ENCODE peak calls at places on chromosomes 5 and 9, in five cellular contexts. B is stimulated activated naive CD4-positive, alpha-beta T cell; G is stimulated activated CD4-positive, alpha-beta T cell treated with anti-CD3 and anti-CD28 coated beads, Interleukin-2, amount 100 ng/mL, for 48 hours; Q is astrocyte of the cerebellum; A is iris pigment epithelial cell. S is an unnamed sample.
A peak's percentile ranks its signal among the peaks of the same experiment; 100 is the strongest.

GRCh38 chr9:106878943-106879916 is 16.3 kb downstream of the ZNF462 start:
- DNase-seq in G (no peak), Q (peak; percentile 88), B (no peak), A (peak; percentile 93), S (no peak)

GRCh38 chr5:131639148-131639547 is 4.1 kb upstream of the RAPGEF6 start:
- DNase-seq in B (no peak), A (no peak), G (no peak), Q (no peak), S (no peak)

GRCh38 chr5:37825334-37825915 is 14.4 kb downstream of the GDNF start:
- DNase-seq in A (no peak), Q (no peak), G (no peak), B (no peak), S (no peak)

GRCh38 chr9:81394816-81395215 is 294.5 kb downstream of the TLE1 start:
- DNase-seq in G (no peak), Q (no peak), B (no peak), A (no peak), S (no peak)

GRCh38 chr5:115947260-115947659 is 15.0 kb upstream of the LVRN start:
- DNase-seq in Q (no peak), B (no peak), A (peak; percentile 65), G (no peak), S (no peak)

GRCh38 chr5:125326114-125326513 is 579.7 kb upstream of the ZNF608 start:
- DNase-seq in A (peak; percentile 89), G (no peak), Q (peak; percentile 60), B (no peak), S (no peak)

GRCh38 chr5:147509710-147510651 is at the start of gene DPYSL3:
- DNase-seq in A (peak; percentile 75), B (no peak), G (no peak), Q (no peak), S (peak; percentile 55)

GRCh38 chr9:113564804-113565237 is 101.3 kb downstream of the RGS3 start:
- DNase-seq in G (no peak), A (peak; percentile 73), Q (no peak), B (no peak), S (no peak)

GRCh38 chr9:115058175-115058574 is 59.8 kb downstream of the TNC start:
- DNase-seq in Q (no peak), G (no peak), A (no peak), B (no peak), S (no peak)

GRCh38 chr9:87343816-87344438 is 153.7 kb upstream of the DAPK1 start:
- DNase-seq in Q (no peak), B (no peak), G (no peak), A (peak; percentile 27), S (no peak)

GRCh38 chr5:73693573-73694061 is 67.6 kb downstream of the ARHGEF28 start:
- DNase-seq in Q (no peak), G (no peak), A (peak; percentile 68), B (no peak), S (no peak)

GRCh38 chr5:111950660-111951059 is 193.7 kb upstream of the NREP start:
- DNase-seq in A (no peak), G (no peak), B (no peak), Q (no peak), S (no peak)

GRCh38 chr5:149996186-149996890 is 4.1 kb downstream of the TIGD6 start:
- DNase-seq in A (no peak), B (no peak), G (no peak), Q (no peak), S (no peak)

GRCh38 chr9:128149001-128149701 is at the start of gene LCN2:
- DNase-seq in G (no peak), A (no peak), B (no peak), Q (no peak), S (no peak)

GRCh38 chr9:77946969-77947368 is 84.6 kb downstream of the GNAQ start:
- DNase-seq in Q (no peak), G (no peak), B (no peak), A (no peak), S (no peak)

GRCh38 chr5:1021136-1021968 is 12.8 kb downstream of the NKD2 start:
- DNase-seq in A (no peak), G (no peak), Q (no peak), B (no peak), S (no peak)

GRCh38 chr5:149810856-149811255 is 80.7 kb downstream of the PPARGC1B start:
- DNase-seq in Q (no peak), G (no peak), B (no peak), A (peak; percentile 14), S (no peak)

GRCh38 chr5:156677963-156678362 is 172.1 kb upstream of the PPP1R2B start:
- DNase-seq in G (no peak), B (no peak), Q (no peak), A (no peak), S (no peak)

S was measured in progenitor cell of endocrine pancreas.